ENCODE peak calls at places on chromosomes 3 and 15, in four cellular contexts. One of them, this sample, is unnamed.

GRCh38 chr3:124509884-124510283 is 220.4 kb upstream of the UMPS start:
- DNase-seq in A549: no peak
- DNase-seq in AG04449: no peak
- DNase-seq in BJ: no peak
- DNase-seq in this sample: no peak

GRCh38 chr3:175672119-175672689 is 813.1 kb downstream of the NAALADL2 start:
- DNase-seq in BJ: no peak
- DNase-seq in A549: peak
- DNase-seq in AG04449: no peak
- DNase-seq in this sample: no peak

GRCh38 chr3:98985406-98985805 is 83.9 kb upstream of the DCBLD2 start:
- DNase-seq in BJ: no peak
- DNase-seq in AG04449: no peak
- DNase-seq in A549: no peak
- DNase-seq in this sample: no peak

GRCh38 chr3:101936419-101937331 is 87.4 kb downstream of the NFKBIZ start:
- DNase-seq in BJ: peak
- DNase-seq in AG04449: peak
- DNase-seq in A549: no peak
- DNase-seq in this sample: no peak

GRCh38 chr3:113912551-113913246 is 35.1 kb upstream of the ZDHHC23 start:
- DNase-seq in BJ: no peak
- DNase-seq in A549: peak
- DNase-seq in AG04449: no peak
- DNase-seq in this sample: no peak

GRCh38 chr15:71925145-71925544 is 114.8 kb downstream of the NR2E3 start:
- DNase-seq in BJ: no peak
- DNase-seq in AG04449: no peak
- DNase-seq in A549: no peak
- DNase-seq in this sample: no peak

GRCh38 chr15:39393575-39394335 is 187.1 kb upstream of the THBS1 start:
- DNase-seq in AG04449: no peak
- DNase-seq in A549: no peak
- DNase-seq in BJ: no peak
- DNase-seq in this sample: no peak

GRCh38 chr3:30488070-30488756 is 118.2 kb upstream of the TGFBR2 start:
- DNase-seq in BJ: no peak
- DNase-seq in AG04449: no peak
- DNase-seq in A549: no peak
- DNase-seq in this sample: no peak

GRCh38 chr3:52495777-52496602 is 852 bp downstream of the STAB1 start:
- DNase-seq in A549: no peak
- DNase-seq in AG04449: no peak
- DNase-seq in BJ: no peak
- DNase-seq in this sample: no peak

GRCh38 chr3:129226374-129226773 is 23.0 kb upstream of the COPG1 start:
- DNase-seq in A549: peak
- DNase-seq in AG04449: peak
- DNase-seq in BJ: peak
- DNase-seq in this sample: peak

GRCh38 chr15:36858423-36858822 is 241.9 kb downstream of the MEIS2 start:
- DNase-seq in BJ: no peak
- DNase-seq in AG04449: no peak
- DNase-seq in A549: no peak
- DNase-seq in this sample: no peak

GRCh38 chr3:4999626-5000184 is 20.5 kb downstream of the BHLHE40 start:
- DNase-seq in AG04449: no peak
- DNase-seq in A549: no peak
- DNase-seq in BJ: no peak
- DNase-seq in this sample: no peak

GRCh38 chr3:194577985-194578905 is 55.0 kb downstream of the TMEM44 start:
- DNase-seq in A549: peak
- DNase-seq in AG04449: peak
- DNase-seq in BJ: peak
- DNase-seq in this sample: no peak

GRCh38 chr15:91127236-91127914 is 27.3 kb downstream of the SV2B start:
- DNase-seq in BJ: no peak
- DNase-seq in A549: no peak
- DNase-seq in AG04449: no peak
- DNase-seq in this sample: peak

GRCh38 chr3:123383101-123384053 is 65.5 kb downstream of the ADCY5 start:
- DNase-seq in A549: no peak
- DNase-seq in AG04449: no peak
- DNase-seq in BJ: peak
- DNase-seq in this sample: no peak

GRCh38 chr3:137764563-137765309 is 621 bp downstream of the SOX14 start:
- DNase-seq in BJ: no peak
- DNase-seq in AG04449: no peak
- DNase-seq in A549: no peak
- DNase-seq in this sample: no peak

GRCh38 chr15:51053571-51053970 is 41.1 kb downstream of the TNFAIP8L3 start:
- DNase-seq in BJ: no peak
- DNase-seq in AG04449: no peak
- DNase-seq in A549: no peak
- DNase-seq in this sample: no peak

GRCh38 chr3:67329358-67329757 is 325.1 kb downstream of the SUCLG2 start:
- DNase-seq in AG04449: no peak
- DNase-seq in A549: no peak
- DNase-seq in BJ: no peak
- DNase-seq in this sample: no peak

GRCh38 chr3:29144807-29145206 is 136.1 kb upstream of the RBMS3 start:
- DNase-seq in BJ: peak
- DNase-seq in AG04449: peak
- DNase-seq in A549: no peak
- DNase-seq in this sample: no peak

GRCh38 chr3:9955067-9955502 is 2.9 kb upstream of the PRRT3 start:
- DNase-seq in BJ: no peak
- DNase-seq in AG04449: no peak
- DNase-seq in A549: no peak
- DNase-seq in this sample: no peak

GRCh38 chr3:138461246-138461645 is 26.8 kb downstream of the ESYT3 start:
- DNase-seq in A549: no peak
- DNase-seq in AG04449: no peak
- DNase-seq in BJ: no peak
- DNase-seq in this sample: no peak

GRCh38 chr3:7512048-7512447 is 651.1 kb downstream of the GRM7 start:
- DNase-seq in AG04449: no peak
- DNase-seq in BJ: no peak
- DNase-seq in A549: no peak
- DNase-seq in this sample: no peak

GRCh38 chr15:67146875-67147381 is 81.5 kb downstream of the SMAD3 start:
- DNase-seq in AG04449: no peak
- DNase-seq in BJ: no peak
- DNase-seq in A549: peak
- DNase-seq in this sample: no peak

GRCh38 chr3:128068156-128068620 is 16.0 kb downstream of the SEC61A1 start:
- DNase-seq in AG04449: no peak
- DNase-seq in A549: peak
- DNase-seq in BJ: no peak
- DNase-seq in this sample: no peak

GRCh38 chr15:53835309-53835708 is 75.8 kb upstream of the WDR72 start:
- DNase-seq in BJ: no peak
- DNase-seq in AG04449: no peak
- DNase-seq in A549: no peak
- DNase-seq in this sample: no peak

GRCh38 chr15:70508561-70509281 is 254.6 kb downstream of the UACA start:
- DNase-seq in AG04449: no peak
- DNase-seq in BJ: no peak
- DNase-seq in A549: peak
- DNase-seq in this sample: no peak

GRCh38 chr3:172216843-172217404 is 177.5 kb downstream of the FNDC3B start:
- DNase-seq in A549: no peak
- DNase-seq in AG04449: no peak
- DNase-seq in BJ: no peak
- DNase-seq in this sample: no peak

GRCh38 chr15:35161694-35162093 is 76.6 kb upstream of the NANOGP8 start:
- DNase-seq in BJ: no peak
- DNase-seq in AG04449: no peak
- DNase-seq in A549: no peak
- DNase-seq in this sample: no peak

GRCh38 chr3:44077267-44077666 is 164.4 kb upstream of the TOPAZ1 start:
- DNase-seq in A549: no peak
- DNase-seq in BJ: no peak
- DNase-seq in AG04449: no peak
- DNase-seq in this sample: no peak

GRCh38 chr15:77527164-77527778 is 105.4 kb downstream of the LINGO1 start:
- DNase-seq in A549: no peak
- DNase-seq in BJ: no peak
- DNase-seq in AG04449: no peak
- DNase-seq in this sample: no peak

GRCh38 chr15:76972420-76973361 is 22.2 kb upstream of the PSTPIP1 start:
- DNase-seq in AG04449: no peak
- DNase-seq in BJ: no peak
- DNase-seq in A549: no peak
- DNase-seq in this sample: no peak

GRCh38 chr3:45506084-45506483 is 88.5 kb upstream of the LIMD1 start:
- DNase-seq in A549: no peak
- DNase-seq in BJ: no peak
- DNase-seq in AG04449: no peak
- DNase-seq in this sample: no peak

DNA sequence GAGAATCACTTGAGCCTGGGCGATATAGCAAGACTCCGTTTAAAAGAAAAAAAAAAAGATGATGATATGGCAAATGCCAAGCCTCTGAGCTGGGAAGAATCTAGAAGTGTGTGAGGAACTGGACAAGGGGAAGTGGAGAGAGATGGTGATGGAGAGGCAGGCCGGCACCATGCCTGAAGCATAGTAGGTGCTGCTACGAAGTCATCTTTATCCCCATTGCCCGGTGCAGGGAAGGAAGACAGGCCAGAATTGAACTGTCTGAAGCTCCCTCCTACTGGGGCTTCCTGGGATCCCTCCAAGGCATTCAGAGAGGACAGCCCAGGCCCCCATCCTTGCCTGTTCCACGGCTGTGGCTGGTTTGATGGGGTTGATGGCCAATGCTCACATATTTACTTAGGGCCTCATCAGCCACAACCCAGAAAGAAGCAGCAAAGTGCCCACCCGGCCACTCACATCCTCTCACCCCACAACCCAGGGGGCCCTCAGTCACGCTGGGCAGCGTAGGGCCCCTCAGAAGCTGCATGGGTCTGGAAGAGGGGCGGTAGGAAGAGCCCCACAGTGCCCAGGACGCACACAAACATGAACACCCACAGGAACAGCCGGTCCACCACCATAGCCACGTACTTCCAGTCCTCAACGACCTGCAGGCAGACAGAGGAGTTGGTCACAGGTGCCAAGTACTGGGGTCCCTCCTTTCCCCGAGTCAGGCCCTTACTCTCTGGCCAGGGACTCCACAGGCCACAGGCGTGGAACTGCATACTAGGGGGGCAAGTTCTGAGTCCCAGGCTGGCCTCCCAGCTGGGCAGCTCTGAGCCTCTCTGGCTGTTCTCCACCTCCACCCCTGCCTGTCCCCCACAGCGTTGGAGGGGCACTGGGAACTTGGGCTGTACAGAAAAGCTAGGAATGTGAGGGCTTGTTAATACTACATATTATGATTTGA is 4.1 kb upstream of the CHRNA3 start:
- DNase-seq in BJ: no peak
- DNase-seq in A549: no peak
- DNase-seq in AG04449: no peak
- DNase-seq in this sample: no peak
- TF ChIP-seq CTCF in BJ: no peak
- TF ChIP-seq CTCF in A549: no peak
- TF ChIP-seq CTCF in AG04449: no peak
- TF ChIP-seq CTCF in this sample: no peak

GRCh38 chr3:148955544-148956346 is 35.6 kb upstream of the GYG1 start:
- DNase-seq in BJ: peak
- DNase-seq in A549: peak
- DNase-seq in AG04449: peak
- DNase-seq in this sample: no peak
- TF ChIP-seq CTCF in BJ: peak
- TF ChIP-seq CTCF in A549: peak
- TF ChIP-seq CTCF in AG04449: peak
- TF ChIP-seq CTCF in this sample: peak

DNA sequence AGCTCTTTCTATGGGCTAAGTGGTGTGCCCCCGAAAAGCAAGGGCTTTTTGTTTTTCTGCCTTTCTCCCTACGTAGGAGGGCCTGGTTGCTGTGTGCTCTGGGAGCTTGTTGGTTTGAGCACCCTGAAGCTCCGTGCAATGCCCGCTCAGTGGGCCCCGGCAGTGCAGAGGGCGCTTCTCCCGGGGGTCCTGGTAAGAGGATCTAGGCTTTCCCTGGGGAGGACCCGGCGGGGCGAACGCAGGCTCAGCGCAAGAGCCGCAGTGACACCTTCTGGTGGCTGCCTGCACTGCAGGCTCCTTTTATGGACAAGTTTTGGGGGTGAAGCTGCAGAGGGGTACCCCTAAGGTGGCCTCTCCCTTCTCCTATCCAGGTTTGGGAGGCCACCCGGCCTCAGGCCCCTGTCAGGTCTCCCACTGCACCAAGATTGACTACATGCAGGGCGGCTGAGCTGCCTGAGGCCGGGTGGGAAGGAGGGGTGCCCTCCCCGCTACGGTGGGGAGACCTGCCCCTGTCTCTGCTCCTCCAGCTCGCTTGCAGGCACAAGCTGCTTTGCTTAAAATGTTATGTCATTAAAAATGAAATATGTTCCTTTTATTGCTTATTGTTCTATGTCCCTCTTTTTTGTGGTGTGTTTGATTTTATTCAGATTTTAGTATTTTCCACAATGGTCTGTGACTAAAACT is 387.9 kb downstream of the GABRG3 start:
- DNase-seq in A549: no peak
- DNase-seq in AG04449: no peak
- DNase-seq in BJ: no peak
- DNase-seq in this sample: peak
- TF ChIP-seq CTCF in A549: peak
- TF ChIP-seq CTCF in AG04449: peak
- TF ChIP-seq CTCF in BJ: no peak
- TF ChIP-seq CTCF in this sample: peak

DNA sequence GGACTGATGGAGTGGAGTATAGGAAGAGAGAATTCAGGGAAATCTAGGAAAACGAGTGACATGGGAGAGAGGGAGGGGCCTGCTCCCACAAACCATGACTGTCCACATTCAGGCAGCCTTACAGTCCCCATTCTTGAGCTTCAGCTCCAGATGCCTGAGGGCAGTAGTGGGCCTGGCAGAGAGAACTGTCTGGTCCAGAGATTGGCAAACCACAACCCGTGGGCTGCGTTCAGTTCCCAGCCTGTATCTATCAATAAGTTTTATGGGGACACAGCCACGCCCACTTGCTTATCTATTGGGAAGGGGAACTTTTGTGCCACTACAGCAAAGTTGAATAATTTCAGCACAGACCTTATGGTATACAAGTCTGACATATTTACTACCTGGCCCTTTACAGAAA is 63.8 kb downstream of the SLCO2A1 start:
- DNase-seq in A549: no peak
- DNase-seq in AG04449: no peak
- DNase-seq in BJ: no peak
- DNase-seq in this sample: no peak
- TF ChIP-seq CTCF in A549: no peak
- TF ChIP-seq CTCF in AG04449: no peak
- TF ChIP-seq CTCF in BJ: no peak
- TF ChIP-seq CTCF in this sample: no peak